ENCODE peak calls at places on chromosomes 16 and 17, in five cellular contexts. L is mesendoderm, H is IMR-90, D is H1, J is H9. M is an unnamed sample.
A peak's percentile ranks its signal among the peaks of the same experiment; 100 is the strongest.

GRCh38 chr16:1810106-1810505 is 16.5 kb downstream of the HAGH start:
- DNase-seq in D (no peak), H (no peak), L (no peak), J (no peak), M (no peak)

GRCh38 chr16:84976644-84977400 is 34.5 kb downstream of the ZDHHC7 start:
- DNase-seq in L (no peak), D (no peak), J (no peak), H (no peak), M (no peak)

GRCh38 chr17:82489117-82489516 is 30.4 kb upstream of the FOXK2 start:
- DNase-seq in J (no peak), L (no peak), D (no peak), H (peak; percentile 65), M (no peak)

GRCh38 chr17:57941384-57942370 is 13.5 kb downstream of the CUEDC1 start:
- DNase-seq in D (no peak), J (no peak), L (no peak), H (no peak), M (no peak)

GRCh38 chr16:10892782-10893181 is 15.8 kb downstream of the CIITA start:
- DNase-seq in J (no peak), D (no peak), L (no peak), H (no peak), M (no peak)

GRCh38 chr16:35573407-35573806 is 2114.0 kb downstream of the TP53TG3F start:
- DNase-seq in J (no peak), L (no peak), H (no peak), D (no peak), M (no peak)

GRCh38 chr17:65463242-65463641 is 98.2 kb downstream of the AXIN2 start:
- DNase-seq in L (no peak), H (peak; percentile 7), D (no peak), J (no peak), M (no peak)

GRCh38 chr17:78322327-78322857 is 37.5 kb downstream of the SOCS3 start:
- DNase-seq in D (no peak), H (peak; percentile 54), J (no peak), L (no peak), M (peak; percentile 56)

GRCh38 chr16:84600343-84601229 is 17.3 kb downstream of the COTL1 start:
- DNase-seq in J (no peak), L (no peak), H (peak; percentile 43), D (no peak), M (peak; percentile 57)

GRCh38 chr17:75854111-75854748 is 905 bp downstream of the WBP2 start:
- DNase-seq in L (peak; percentile 84), H (peak; percentile 57), D (no peak), J (peak; percentile 44), M (peak; percentile 91)

DNA sequence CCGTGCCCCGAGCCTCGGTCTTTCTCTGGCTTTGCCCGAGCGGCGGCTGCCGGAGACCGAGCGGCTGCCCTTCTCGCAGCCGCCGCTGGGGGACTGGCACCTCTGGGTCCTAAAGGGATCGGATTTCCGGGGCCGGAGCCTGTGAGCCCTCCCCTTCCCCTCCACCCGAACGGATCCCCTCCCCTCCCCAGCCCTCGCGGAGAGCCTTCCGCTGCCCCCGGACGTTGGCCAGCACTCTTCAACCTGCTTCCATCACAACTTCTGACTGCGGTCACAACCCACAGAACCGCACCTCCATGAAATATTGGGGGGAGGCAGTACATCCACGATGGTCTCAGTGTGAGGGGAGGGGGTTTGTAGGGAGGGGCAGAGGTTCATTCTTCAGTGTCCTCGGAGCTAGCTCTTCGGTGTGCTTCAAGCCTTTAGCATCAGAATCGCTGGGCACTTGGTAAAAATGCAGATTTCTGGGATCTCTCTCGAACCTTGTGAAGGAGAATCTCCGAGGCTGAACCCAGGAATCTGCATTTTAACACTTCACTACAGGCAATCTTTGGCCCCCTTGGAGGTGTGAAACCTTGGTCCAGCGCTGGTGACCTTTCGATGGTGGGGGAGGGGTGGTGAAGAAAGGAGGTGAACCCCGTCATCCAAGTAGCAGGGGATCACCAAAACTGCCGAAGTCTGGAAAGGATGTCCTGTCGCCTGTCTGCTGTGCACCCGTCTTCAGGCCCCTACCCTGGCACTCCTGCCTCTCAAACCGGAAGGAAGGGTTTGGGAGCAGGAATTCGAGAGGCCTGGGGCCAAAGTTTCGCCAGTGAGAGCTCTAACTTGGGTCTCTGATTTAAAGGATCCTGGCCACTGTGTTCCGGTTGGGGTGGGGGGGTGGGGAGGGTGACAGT is 812 bp upstream of the PPP1R9B start:
- DNase-seq in L (peak; percentile 96), D (peak; percentile 90), H (peak; percentile 89), J (peak; percentile 96), M (peak; percentile 96)
- H2BK120ac ChIP-seq in L (no peak overlapping the region), D (peak overlapping the region; percentile 69), H (peak overlapping the region; percentile 89), J (no peak overlapping the region), M (peak overlapping the region; percentile 96)

DNA sequence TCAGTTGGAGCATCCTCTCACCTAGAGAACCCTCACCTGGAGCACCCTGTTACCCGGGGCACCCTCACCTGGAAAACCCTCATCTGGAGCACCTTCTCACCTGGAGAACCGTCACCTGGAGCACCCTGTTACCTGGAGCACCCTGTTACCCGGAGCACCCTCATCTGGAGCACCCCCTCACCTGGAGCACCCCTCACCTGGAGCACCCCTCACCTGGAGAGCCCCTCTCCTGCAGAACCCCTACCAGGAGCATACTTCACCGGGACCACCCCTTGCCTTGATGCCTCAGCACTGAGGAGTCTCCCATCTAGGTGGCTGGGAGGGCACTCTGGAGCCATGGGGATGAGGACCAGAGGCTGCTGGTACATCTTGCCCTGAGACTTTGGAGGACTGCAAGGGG is 3.4 kb upstream of the FBXL16 start:
- DNase-seq in H (no peak), D (no peak), L (no peak), J (no peak), M (no peak)
- H3K9ac ChIP-seq in H (no peak overlapping the region), D (no peak overlapping the region), L (no peak overlapping the region), J (no peak overlapping the region), M (no peak overlapping the region)

DNA sequence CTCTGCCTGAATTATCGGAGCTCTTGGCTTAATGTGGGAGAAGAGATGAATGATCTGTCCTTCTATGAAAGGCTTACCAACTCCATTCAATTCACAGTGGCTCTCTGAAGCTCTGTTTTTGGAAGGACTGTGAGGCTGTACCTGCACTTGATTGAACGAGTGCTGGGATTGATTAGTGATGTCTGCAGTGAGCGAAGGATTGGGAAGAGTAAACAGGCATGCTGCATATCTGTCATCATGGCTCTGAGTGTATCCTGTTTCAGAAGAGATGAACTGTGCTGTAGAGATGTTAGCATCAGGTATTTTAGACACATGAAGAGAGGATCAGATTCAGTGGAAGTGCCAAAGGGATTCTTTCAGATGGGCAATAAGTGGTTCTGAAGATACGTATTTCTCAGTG is 564.0 kb downstream of the MAF start:
- DNase-seq in J (no peak), L (peak; percentile 26), H (no peak), D (no peak), M (no peak)
- H2BK120ac ChIP-seq in J (no peak overlapping the region), L (no peak overlapping the region), H (no peak overlapping the region), D (no peak overlapping the region), M (no peak overlapping the region)

GRCh38 chr17:1055231-1055630 is 58.3 kb downstream of the TIMM22 start:
- DNase-seq in L (no peak), D (no peak), J (no peak), H (no peak), M (no peak)
- H3K9ac ChIP-seq in L (no peak overlapping the region), D (no peak overlapping the region), J (no peak overlapping the region), H (no peak overlapping the region), M (no peak overlapping the region)

GRCh38 chr17:73231841-73232586 is 29.7 kb downstream of the CPSF4L start:
- DNase-seq in H (peak; percentile 92), L (peak; percentile 98), J (peak; percentile 99), D (peak; percentile 99), M (peak; percentile 94)
- H2BK120ac ChIP-seq in H (peak overlapping the region; percentile 42), L (no peak overlapping the region), J (no peak overlapping the region), D (no peak overlapping the region), M (peak overlapping the region; percentile 51)

DNA sequence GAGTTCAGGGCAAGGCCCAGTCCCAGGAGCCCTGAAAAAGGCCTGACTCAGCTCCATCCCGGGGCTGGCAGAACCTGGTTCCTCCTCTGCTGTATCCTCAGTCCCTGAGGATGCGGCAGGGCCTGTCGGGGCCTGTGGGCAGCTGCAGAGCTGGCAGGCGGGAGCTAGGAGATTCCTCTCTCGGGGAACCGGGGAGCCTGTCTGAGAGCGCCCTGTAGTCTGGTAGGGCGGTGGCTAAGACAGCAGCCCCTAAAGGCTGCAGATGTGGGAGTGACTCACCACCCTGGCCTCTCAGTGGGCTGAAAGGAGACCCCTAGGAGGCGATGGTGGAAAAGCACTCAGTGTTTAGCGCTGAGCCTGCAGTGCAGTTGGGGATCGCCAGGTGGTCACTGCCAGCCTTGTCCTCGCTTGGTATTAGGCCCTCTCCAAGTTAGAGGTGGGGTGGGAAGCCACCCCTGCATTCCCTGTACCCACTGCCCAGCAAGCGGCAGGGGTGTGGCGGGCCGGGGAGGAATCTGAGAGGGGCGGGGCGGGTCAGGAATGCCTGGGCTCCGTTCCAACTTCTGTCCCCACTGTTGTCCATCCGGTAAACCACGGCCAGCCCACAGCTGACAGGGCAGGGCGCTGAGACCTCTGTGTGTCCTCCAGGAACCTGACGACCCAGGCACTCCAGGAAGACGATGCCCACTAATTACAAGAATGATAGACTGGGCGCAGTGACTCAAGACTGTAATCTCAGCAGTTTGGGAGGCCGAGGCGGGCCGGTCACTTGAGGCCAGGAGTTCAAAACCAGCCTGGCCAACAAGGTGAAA is 29.5 kb upstream of the CDH1 start:
- DNase-seq in H (no peak), L (peak; percentile 92), D (peak; percentile 70), J (peak; percentile 91), M (peak; percentile 61)
- H3K9ac ChIP-seq in H (no peak overlapping the region), L (no peak overlapping the region), D (peak overlapping the region; percentile 14), J (no peak overlapping the region), M (no peak overlapping the region)

GRCh38 chr17:69428252-69428980 is 13.9 kb downstream of the MAP2K6 start:
- DNase-seq in D (no peak), H (no peak), J (no peak), L (no peak), M (no peak)
- H2BK120ac ChIP-seq in D (no peak overlapping the region), H (no peak overlapping the region), J (no peak overlapping the region), L (no peak overlapping the region), M (no peak overlapping the region)

GRCh38 chr17:46947236-46947635 is 24.3 kb downstream of the GOSR2 start:
- DNase-seq in J (no peak), D (no peak), L (no peak), H (no peak), M (no peak)
- H3K9ac ChIP-seq in J (no peak overlapping the region), D (no peak overlapping the region), L (no peak overlapping the region), H (no peak overlapping the region), M (no peak overlapping the region)